ENCODE peak calls at places on chromosomes 12 and 14, in seven cellular contexts. E is IMR-90, J is neuronal stem cell, G is H9, O is mesendoderm, Z is trophoblast cell, R is H1. B is an unnamed sample.

GRCh38 chr14:42961509-42961908 is 1354.8 kb downstream of the LRFN5 start:
- DNase-seq in E (no peak), J (no peak), G (no peak), O (no peak), Z (no peak), R (no peak), B (no peak)

GRCh38 chr12:123223241-123223668 is 9.7 kb downstream of the MPHOSPH9 start:
- DNase-seq in E (no peak), J (no peak), G (no peak), O (no peak), Z (no peak), R (no peak), B (no peak)

GRCh38 chr12:106304001-106304421 is 1.5 kb downstream of the TCP11L2 start:
- DNase-seq in E (no peak), J (no peak), G (no peak), O (no peak), Z (peak), R (no peak), B (peak)

GRCh38 chr14:53927171-53927570 is 29.5 kb downstream of the BMP4 start:
- DNase-seq in E (peak), J (no peak), G (no peak), O (peak), Z (peak), R (no peak), B (peak)

GRCh38 chr12:6333566-6333965 is 8.3 kb downstream of the TNFRSF1A start:
- DNase-seq in E (peak), J (no peak), G (no peak), O (no peak), Z (peak), R (no peak), B (peak)

GRCh38 chr12:109291531-109292341 is 17.3 kb downstream of the FOXN4 start:
- DNase-seq in E (no peak), J (peak), G (peak), O (peak), Z (no peak), R (peak), B (peak)

GRCh38 chr12:62158416-62159360 is 101.5 kb upstream of the USP15 start:
- DNase-seq in E (no peak), J (no peak), G (no peak), O (no peak), Z (no peak), R (no peak), B (no peak)

GRCh38 chr12:113239811-113240331 is 18.6 kb downstream of the TPCN1 start:
- DNase-seq in E (no peak), J (no peak), G (no peak), O (no peak), Z (no peak), R (no peak), B (peak)

GRCh38 chr12:24759155-24759554 is 189.7 kb downstream of the BCAT1 start:
- DNase-seq in E (peak), J (no peak), G (no peak), O (peak), Z (peak), R (no peak), B (peak)

GRCh38 chr14:96739511-96739910 is 57.7 kb upstream of the VRK1 start:
- DNase-seq in E (no peak), J (no peak), G (no peak), O (no peak), Z (peak), R (no peak), B (no peak)

GRCh38 chr12:34401659-34402227 is 379.4 kb downstream of the ALG10 start:
- DNase-seq in E (no peak), J (no peak), G (no peak), O (no peak), Z (no peak), R (peak), B (no peak)

GRCh38 chr14:104601786-104602185 is 2.8 kb downstream of the TMEM179 start:
- DNase-seq in E (peak), J (no peak), G (no peak), O (no peak), Z (no peak), R (no peak), B (no peak)

GRCh38 chr14:104600805-104601204 is 3.8 kb downstream of the TMEM179 start:
- DNase-seq in E (no peak), J (no peak), G (no peak), O (no peak), Z (no peak), R (no peak), B (no peak)

GRCh38 chr14:104603623-104604401 is 760 bp downstream of the TMEM179 start:
- DNase-seq in E (no peak), J (no peak), G (peak), O (no peak), Z (no peak), R (no peak), B (no peak)

GRCh38 chr14:104602933-104603325 is 1.6 kb downstream of the TMEM179 start:
- DNase-seq in E (no peak), J (no peak), G (no peak), O (no peak), Z (no peak), R (no peak), B (no peak)

DNA sequence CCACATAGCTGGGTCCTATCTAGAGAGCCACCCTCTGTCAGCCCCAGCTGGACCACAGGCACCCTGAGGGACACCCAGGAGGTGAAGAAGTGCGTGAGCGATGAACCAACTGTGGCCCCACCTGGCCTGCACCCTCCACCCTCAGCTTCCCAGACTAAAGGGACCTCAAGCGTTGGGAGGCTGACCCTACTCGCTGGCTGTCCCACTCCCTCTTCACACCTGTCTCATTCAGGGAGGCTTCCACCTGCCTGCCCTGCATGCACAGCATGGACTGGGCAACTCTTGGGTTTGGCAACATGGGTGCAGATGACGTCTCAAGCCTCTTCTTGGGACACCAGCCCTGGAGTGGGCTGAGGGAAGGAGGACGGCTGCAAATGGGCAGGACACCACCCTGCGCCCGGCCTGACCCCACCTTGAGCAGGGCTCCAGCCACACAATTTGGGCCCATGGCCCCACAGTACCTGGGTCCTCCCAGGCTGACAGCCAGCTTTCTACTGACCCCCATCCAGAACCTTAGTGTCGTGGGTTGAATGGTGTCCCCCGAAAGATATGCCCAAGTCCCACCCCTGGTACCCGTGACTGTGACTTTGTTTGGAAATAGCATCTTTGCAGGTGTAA is 2.1 kb downstream of the TMEM179 start:
- DNase-seq in E (no peak), J (no peak), G (no peak), O (no peak), Z (no peak), R (no peak), B (no peak)
- H3K9ac ChIP-seq in E (no peak), J (no peak), G (no peak), O (no peak), Z (no peak), R (no peak), B (no peak)

GRCh38 chr12:120583478-120584030 is 2.4 kb upstream of the POP5 start:
- DNase-seq in E (peak), J (peak), G (peak), O (peak), Z (peak), R (peak), B (peak)

GRCh38 chr12:120580787-120581723 is at the start of gene POP5:
- DNase-seq in E (peak), J (peak), G (peak), O (peak), Z (peak), R (peak), B (peak)

GRCh38 chr12:120584343-120585149 is 3.3 kb upstream of the POP5 start:
- DNase-seq in E (no peak), J (peak), G (peak), O (peak), Z (peak), R (peak), B (peak)

GRCh38 chr12:120579179-120579578 is 2.0 kb downstream of the POP5 start:
- DNase-seq in E (no peak), J (no peak), G (no peak), O (no peak), Z (no peak), R (no peak), B (no peak)

GRCh38 chr12:120581998-120582397 is 796 bp upstream of the POP5 start:
- DNase-seq in E (peak), J (no peak), G (no peak), O (no peak), Z (peak), R (no peak), B (peak)
- H2BK5ac ChIP-seq in E (no peak), J (no peak), G (no peak), O (no peak), Z (no peak), R (no peak), B (no peak)

GRCh38 chr12:93570552-93571359 is 1.7 kb upstream of the SOCS2 start:
- DNase-seq in E (peak), J (peak), G (peak), O (peak), Z (peak), R (peak), B (peak)

GRCh38 chr12:93572712-93573551 is 457 bp downstream of the SOCS2 start:
- DNase-seq in E (peak), J (peak), G (peak), O (peak), Z (peak), R (peak), B (peak)

GRCh38 chr12:93571854-93572711 is at the start of gene SOCS2:
- DNase-seq in E (peak), J (peak), G (peak), O (peak), Z (peak), R (peak), B (peak)

GRCh38 chr12:93571360-93571853 is 1.1 kb upstream of the SOCS2 start:
- DNase-seq in E (peak), J (peak), G (peak), O (peak), Z (peak), R (peak), B (peak)

GRCh38 chr12:93573552-93574223 is 1.2 kb downstream of the SOCS2 start:
- DNase-seq in E (peak), J (peak), G (no peak), O (peak), Z (peak), R (no peak), B (peak)
- H3K9ac ChIP-seq in E (peak), J (no peak), G (no peak), O (peak), Z (no peak), R (no peak), B (peak)

GRCh38 chr12:66698558-66698957 is 19.7 kb upstream of the GRIP1 start:
- DNase-seq in E (no peak), J (no peak), G (no peak), O (no peak), Z (no peak), R (no peak), B (no peak)

GRCh38 chr12:66695130-66695529 is 16.3 kb upstream of the GRIP1 start:
- DNase-seq in E (no peak), J (no peak), G (no peak), O (no peak), Z (peak), R (no peak), B (no peak)

GRCh38 chr12:66697404-66697803 is 18.5 kb upstream of the GRIP1 start:
- DNase-seq in E (no peak), J (no peak), G (no peak), O (no peak), Z (no peak), R (no peak), B (no peak)

GRCh38 chr12:66694666-66695065 is 15.8 kb upstream of the GRIP1 start:
- DNase-seq in E (no peak), J (no peak), G (no peak), O (no peak), Z (peak), R (no peak), B (no peak)

GRCh38 chr12:66699738-66700482 is 21.0 kb upstream of the GRIP1 start:
- DNase-seq in E (no peak), J (no peak), G (no peak), O (no peak), Z (no peak), R (no peak), B (no peak)
- H2BK5ac ChIP-seq in E (no peak), J (no peak), G (no peak), O (no peak), Z (no peak), R (no peak), B (no peak)

GRCh38 chr14:52080171-52080800 is 11.4 kb upstream of the NID2 start:
- DNase-seq in E (peak), J (no peak), G (no peak), O (no peak), Z (peak), R (no peak), B (peak)
- H3K9ac ChIP-seq in E (peak), J (no peak), G (no peak), O (no peak), Z (no peak), R (no peak), B (peak)

DNA sequence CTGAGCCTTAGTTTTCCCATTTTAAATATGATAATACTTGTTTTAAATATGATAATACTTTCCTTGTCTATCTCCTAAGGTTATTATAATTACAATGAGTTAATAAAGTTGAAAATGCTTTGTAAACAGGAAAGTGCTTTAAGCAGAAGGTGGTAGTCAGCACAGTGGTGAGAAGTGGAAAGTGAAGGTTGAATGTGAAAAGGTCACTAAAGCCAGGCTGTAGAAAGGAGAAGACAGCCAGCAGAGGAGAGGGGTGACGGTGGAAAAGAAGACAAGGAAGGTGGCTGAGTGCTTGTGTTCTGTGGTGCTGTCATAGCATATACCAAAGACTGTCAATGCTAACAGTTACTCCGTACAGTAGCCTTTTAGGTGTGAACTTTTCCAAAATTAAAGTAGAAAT is 117.8 kb downstream of the ESR2 start:
- DNase-seq in E (no peak), J (no peak), G (no peak), O (no peak), Z (no peak), R (no peak), B (no peak)
- H2BK5ac ChIP-seq in E (no peak), J (no peak), G (no peak), O (no peak), Z (no peak), R (no peak), B (no peak)

B was measured in mesenchymal stem cell.